ENCODE peak calls at places on chromosomes 12 and 14, in six cellular contexts. E is OCI-LY7, H is A549, U is astrocyte of the spinal cord, R is LNCaP clone FGC, Y is HL-60. M is an unnamed sample.

GRCh38 chr14:70955543-70956480 is 48.6 kb downstream of the PCNX1 start:
- DNase-seq in E (peak; percentile 27), Y (no peak), U (peak; percentile 22), R (no peak), H (no peak), M (no peak)

GRCh38 chr12:95073698-95074520 is 491 bp upstream of the NR2C1 start:
- DNase-seq in U (no peak), R (no peak), H (no peak), E (no peak), Y (no peak), M (no peak)

GRCh38 chr12:33438025-33438772 is 1.4 kb downstream of the SYT10 start:
- DNase-seq in R (no peak), Y (no peak), U (no peak), E (no peak), H (no peak), M (no peak)

GRCh38 chr14:71165121-71165574 is 257.9 kb downstream of the PCNX1 start:
- DNase-seq in U (no peak), E (no peak), H (no peak), Y (no peak), R (no peak), M (no peak)

GRCh38 chr14:72792051-72792788 is 101.7 kb downstream of the DPF3 start:
- DNase-seq in U (no peak), H (no peak), Y (no peak), R (no peak), E (no peak), M (no peak)

GRCh38 chr14:96926006-96926405 is 128.8 kb downstream of the VRK1 start:
- DNase-seq in R (no peak), H (no peak), E (no peak), U (no peak), Y (no peak), M (no peak)

GRCh38 chr12:53191096-53191884 is 10.6 kb upstream of the CSAD start:
- DNase-seq in Y (no peak), U (no peak), E (no peak), R (no peak), H (no peak), M (no peak)

GRCh38 chr12:130796985-130797686 is 41.9 kb downstream of the STX2 start:
- DNase-seq in Y (no peak), U (no peak), H (no peak), E (no peak), R (no peak), M (no peak)

GRCh38 chr14:103449762-103450161 is 64.5 kb downstream of the MARK3 start:
- DNase-seq in R (no peak), H (no peak), E (no peak), Y (no peak), U (no peak), M (no peak)

GRCh38 chr12:105031061-105031807 is 45.1 kb downstream of the NOPCHAP1 start:
- DNase-seq in U (no peak), R (no peak), E (peak; percentile 25), Y (no peak), H (no peak), M (no peak)

GRCh38 chr12:50101663-50102062 is 2.1 kb upstream of the GPD1 start:
- DNase-seq in H (peak; percentile 65), Y (no peak), R (no peak), E (no peak), U (peak; percentile 56), M (no peak)

GRCh38 chr12:30994274-30994673 is 67.7 kb downstream of the TSPAN11 start:
- DNase-seq in U (no peak), H (no peak), E (no peak), Y (no peak), R (no peak), M (no peak)

GRCh38 chr12:20264608-20265114 is 103.7 kb upstream of the PDE3A start:
- DNase-seq in E (no peak), H (no peak), Y (no peak), R (no peak), U (no peak), M (no peak)

GRCh38 chr12:2963760-2964292 is 4.6 kb downstream of the TEAD4 start:
- DNase-seq in U (peak; percentile 32), R (no peak), Y (no peak), E (no peak), H (no peak), M (no peak)

GRCh38 chr12:4274960-4275868 is 1.7 kb downstream of the CCND2 start:
- DNase-seq in H (no peak), R (no peak), Y (no peak), E (no peak), U (peak; percentile 42), M (no peak)

GRCh38 chr14:89445252-89445973 is 28.4 kb upstream of the FOXN3 start:
- DNase-seq in Y (peak; percentile 28), R (no peak), E (peak; percentile 36), U (no peak), H (no peak), M (no peak)

GRCh38 chr12:77925536-77926108 is 94.9 kb downstream of the NAV3 start:
- DNase-seq in E (peak; percentile 90), H (peak; percentile 66), Y (peak; percentile 72), U (peak; percentile 97), R (peak; percentile 91), M (peak; percentile 99)

GRCh38 chr12:109744991-109745942 is 31.6 kb downstream of the FAM222A start:
- DNase-seq in H (no peak), R (peak; percentile 13), E (no peak), U (no peak), Y (no peak), M (no peak)

GRCh38 chr14:94381149-94382030 is 7.0 kb downstream of the SERPINA1 start:
- DNase-seq in H (no peak), R (no peak), U (no peak), Y (no peak), E (no peak), M (no peak)

GRCh38 chr14:61511558-61511924 is 183.8 kb upstream of the HIF1A start:
- DNase-seq in Y (no peak), R (no peak), H (no peak), E (no peak), U (no peak), M (no peak)

GRCh38 chr12:116189692-116190091 is 87.8 kb downstream of the MED13L start:
- DNase-seq in U (no peak), H (no peak), R (no peak), Y (no peak), E (no peak), M (no peak)

GRCh38 chr14:101473045-101473729 is 88.1 kb upstream of the DIO3 start:
- DNase-seq in H (no peak), U (no peak), R (no peak), E (no peak), Y (no peak), M (no peak)

GRCh38 chr14:88985654-88986053 is 161.2 kb downstream of the TTC8 start:
- DNase-seq in U (no peak), E (no peak), R (no peak), Y (no peak), H (no peak), M (no peak)

GRCh38 chr12:43444940-43445564 is 107.0 kb downstream of the ADAMTS20 start:
- DNase-seq in Y (peak; percentile 60), E (peak; percentile 57), R (peak; percentile 25), H (no peak), U (peak; percentile 62), M (peak; percentile 33)

GRCh38 chr12:114131824-114132223 is 165.7 kb upstream of the RBM19 start:
- DNase-seq in Y (no peak), U (no peak), E (no peak), R (no peak), H (no peak), M (no peak)
- TF ChIP-seq CTCF in Y (no peak), U (no peak), E (peak; percentile 28), R (no peak), H (no peak), M (no peak)

GRCh38 chr12:96213869-96214268 is 19.7 kb downstream of the ELK3 start:
- DNase-seq in U (no peak), H (no peak), E (no peak), R (no peak), Y (no peak), M (no peak)

GRCh38 chr12:96218989-96219678 is 25.0 kb downstream of the ELK3 start:
- DNase-seq in Y (no peak), H (peak; percentile 28), U (no peak), R (no peak), E (no peak), M (no peak)

GRCh38 chr12:96212456-96213375 is 18.5 kb downstream of the ELK3 start:
- DNase-seq in R (no peak), Y (no peak), E (no peak), U (no peak), H (no peak), M (no peak)

GRCh38 chr12:96219700-96220206 is 25.6 kb downstream of the ELK3 start:
- DNase-seq in Y (no peak), R (no peak), U (peak; percentile 98), E (no peak), H (peak; percentile 99), M (peak; percentile 96)

GRCh38 chr12:96215933-96216273 is 21.7 kb downstream of the ELK3 start:
- DNase-seq in H (no peak), U (no peak), E (no peak), Y (no peak), R (no peak), M (no peak)
- H3K4me3 ChIP-seq in H (no peak overlapping the region), U (no peak overlapping the region), E (no peak overlapping the region), Y (no peak overlapping the region), R (no peak overlapping the region), M (no peak overlapping the region)

DNA sequence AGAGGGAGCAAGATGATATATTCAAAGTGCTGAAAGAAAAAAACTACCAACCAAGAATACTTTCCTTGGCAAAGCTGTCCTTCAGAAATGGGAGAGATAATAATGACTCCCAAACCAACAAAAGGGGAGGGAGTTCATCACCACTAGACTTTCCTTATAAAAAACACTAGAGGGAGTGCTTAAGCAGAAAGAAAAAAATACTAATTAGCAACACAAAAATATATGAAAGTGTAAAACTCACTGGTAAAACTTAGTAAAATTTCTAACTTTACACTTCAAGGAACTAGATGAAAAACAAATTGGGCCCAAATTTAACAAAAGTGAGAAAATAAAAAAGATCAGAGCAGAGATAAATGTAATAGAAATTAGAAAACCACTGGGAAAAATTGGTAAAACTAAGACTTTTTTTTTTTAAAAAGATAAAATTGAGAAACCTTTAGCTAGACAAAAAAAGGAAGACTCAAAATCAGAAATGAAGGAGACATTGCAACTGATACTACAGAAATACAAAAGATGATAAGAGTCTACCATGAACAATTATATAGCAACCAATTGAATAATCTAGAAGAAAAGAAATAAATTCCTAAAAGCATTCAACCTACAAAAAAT is 60.4 kb upstream of the FAR2 start:
- DNase-seq in H (peak; percentile 5), R (no peak), E (no peak), U (peak; percentile 26), Y (no peak), M (no peak)
- TF ChIP-seq CTCF in H (peak; percentile 26), R (peak; percentile 43), E (peak; percentile 75), U (peak; percentile 44), Y (peak; percentile 22), M (peak; percentile 46)

GRCh38 chr14:22974530-22975313 is 7.6 kb downstream of the AJUBA start:
- DNase-seq in R (no peak), U (no peak), E (no peak), Y (no peak), H (no peak), M (no peak)

GRCh38 chr14:22977684-22978486 is 4.5 kb downstream of the AJUBA start:
- DNase-seq in E (no peak), H (peak; percentile 80), R (no peak), U (peak; percentile 57), Y (no peak), M (peak; percentile 86)

GRCh38 chr14:22977434-22977683 is 5.0 kb downstream of the AJUBA start:
- DNase-seq in U (no peak), H (no peak), R (no peak), E (no peak), Y (no peak), M (no peak)

GRCh38 chr14:22978487-22978837 is 3.9 kb downstream of the AJUBA start:
- DNase-seq in Y (no peak), H (no peak), R (no peak), U (no peak), E (no peak), M (no peak)

GRCh38 chr14:22976620-22977433 is 5.5 kb downstream of the AJUBA start:
- DNase-seq in U (peak; percentile 53), R (no peak), Y (no peak), H (peak; percentile 31), E (peak; percentile 56), M (no peak)
- H3K4me3 ChIP-seq in U (no peak overlapping the region), R (peak overlapping the region; percentile 10), Y (no peak overlapping the region), H (peak overlapping the region; percentile 89), E (no peak overlapping the region), M (peak overlapping the region; percentile 3)

M was measured in retinal pigment epithelial cell.